ENCODE peak calls at places on chromosome 13, in four cellular contexts. One of them, this sample, is unnamed.

GRCh38 chr13:52849727-52850395 is 1.4 kb upstream of the PCDH8 start:
- DNase-seq in lower lobe of right lung: no peak
- DNase-seq in lung: no peak
- DNase-seq in neural progenitor cell: peak; percentile 40
- DNase-seq in this sample: no peak

GRCh38 chr13:55517312-55517711 is 1623.4 kb upstream of the PRR20A start:
- DNase-seq in lower lobe of right lung: no peak
- DNase-seq in lung: no peak
- DNase-seq in neural progenitor cell: peak; percentile 28
- DNase-seq in this sample: no peak

GRCh38 chr13:107835339-107836018 is 379.9 kb downstream of the LIG4 start:
- DNase-seq in lower lobe of right lung: no peak
- DNase-seq in neural progenitor cell: no peak
- DNase-seq in lung: no peak
- DNase-seq in this sample: no peak

GRCh38 chr13:71149498-71150363 is 717.3 kb downstream of the DACH1 start:
- DNase-seq in neural progenitor cell: no peak
- DNase-seq in lung: no peak
- DNase-seq in lower lobe of right lung: no peak
- DNase-seq in this sample: no peak

GRCh38 chr13:90222758-90223157 is 1124.7 kb upstream of the MIR17HG start:
- DNase-seq in lung: no peak
- DNase-seq in neural progenitor cell: no peak
- DNase-seq in lower lobe of right lung: no peak
- DNase-seq in this sample: no peak

GRCh38 chr13:79770056-79770455 is 289.1 kb downstream of the NDFIP2 start:
- DNase-seq in neural progenitor cell: no peak
- DNase-seq in lung: no peak
- DNase-seq in lower lobe of right lung: no peak
- DNase-seq in this sample: no peak

GRCh38 chr13:72521965-72522661 is 205.3 kb downstream of the MZT1 start:
- DNase-seq in lung: no peak
- DNase-seq in neural progenitor cell: no peak
- DNase-seq in lower lobe of right lung: no peak
- DNase-seq in this sample: no peak

GRCh38 chr13:73223372-73223781 is 164.6 kb downstream of the KLF5 start:
- DNase-seq in neural progenitor cell: no peak
- DNase-seq in lower lobe of right lung: no peak
- DNase-seq in lung: no peak
- DNase-seq in this sample: no peak

GRCh38 chr13:75402787-75403186 is 79.2 kb downstream of the TBC1D4 start:
- DNase-seq in lower lobe of right lung: no peak
- DNase-seq in lung: no peak
- DNase-seq in neural progenitor cell: peak; percentile 3
- DNase-seq in this sample: no peak

GRCh38 chr13:81394605-81395004 is 1053.7 kb upstream of the SPRY2 start:
- DNase-seq in lung: no peak
- DNase-seq in neural progenitor cell: no peak
- DNase-seq in lower lobe of right lung: no peak
- DNase-seq in this sample: no peak

GRCh38 chr13:63208811-63209210 is 1793.2 kb upstream of the PCDH20 start:
- DNase-seq in neural progenitor cell: no peak
- DNase-seq in lower lobe of right lung: no peak
- DNase-seq in lung: no peak
- DNase-seq in this sample: no peak

GRCh38 chr13:111637365-111637764 is 316.9 kb downstream of the TEX29 start:
- DNase-seq in neural progenitor cell: no peak
- DNase-seq in lower lobe of right lung: no peak
- DNase-seq in lung: no peak
- DNase-seq in this sample: peak; percentile 60

GRCh38 chr13:99856021-99856420 is 115.5 kb downstream of the ZIC5 start:
- DNase-seq in lung: no peak
- DNase-seq in lower lobe of right lung: no peak
- DNase-seq in neural progenitor cell: no peak
- DNase-seq in this sample: no peak

GRCh38 chr13:20565120-20565736 is 1.7 kb upstream of the IFT88 start:
- DNase-seq in lower lobe of right lung: no peak
- DNase-seq in lung: no peak
- DNase-seq in neural progenitor cell: no peak
- DNase-seq in this sample: no peak

GRCh38 chr13:20230913-20231838 is 943 bp downstream of the GJB6 start:
- DNase-seq in lower lobe of right lung: no peak
- DNase-seq in lung: no peak
- DNase-seq in neural progenitor cell: peak; percentile 17
- DNase-seq in this sample: no peak

GRCh38 chr13:53408847-53409568 is 380.4 kb downstream of the OLFM4 start:
- DNase-seq in lower lobe of right lung: no peak
- DNase-seq in lung: no peak
- DNase-seq in neural progenitor cell: no peak
- DNase-seq in this sample: no peak

GRCh38 chr13:54511356-54511755 is 1482.7 kb downstream of the OLFM4 start:
- DNase-seq in lower lobe of right lung: no peak
- DNase-seq in neural progenitor cell: no peak
- DNase-seq in lung: no peak
- DNase-seq in this sample: no peak

GRCh38 chr13:105037064-105037463 is 1498.4 kb downstream of the EFNB2 start:
- DNase-seq in lung: no peak
- DNase-seq in lower lobe of right lung: no peak
- DNase-seq in neural progenitor cell: no peak
- DNase-seq in this sample: no peak

GRCh38 chr13:109687559-109688448 is 98.6 kb downstream of the IRS2 start:
- DNase-seq in lung: no peak
- DNase-seq in neural progenitor cell: peak; percentile 63
- DNase-seq in lower lobe of right lung: no peak
- DNase-seq in this sample: no peak

GRCh38 chr13:26785845-26786630 is 25.5 kb upstream of the GPR12 start:
- DNase-seq in neural progenitor cell: peak; percentile 30
- DNase-seq in lower lobe of right lung: no peak
- DNase-seq in lung: peak; percentile 46
- DNase-seq in this sample: no peak

GRCh38 chr13:20148501-20149183 is 12.2 kb downstream of the GJA3 start:
- DNase-seq in neural progenitor cell: no peak
- DNase-seq in lung: no peak
- DNase-seq in lower lobe of right lung: no peak
- DNase-seq in this sample: peak; percentile 76

GRCh38 chr13:30818323-30818960 is 83.1 kb downstream of the ALOX5AP start:
- DNase-seq in neural progenitor cell: no peak
- DNase-seq in lung: peak; percentile 41
- DNase-seq in lower lobe of right lung: no peak
- DNase-seq in this sample: no peak

GRCh38 chr13:48585456-48585840 is 52.6 kb upstream of the RCBTB2 start:
- DNase-seq in lung: peak; percentile 15
- DNase-seq in lower lobe of right lung: no peak
- DNase-seq in neural progenitor cell: peak; percentile 68
- DNase-seq in this sample: no peak

GRCh38 chr13:111599791-111600190 is 279.3 kb downstream of the TEX29 start:
- DNase-seq in lung: no peak
- DNase-seq in lower lobe of right lung: no peak
- DNase-seq in neural progenitor cell: no peak
- DNase-seq in this sample: no peak

GRCh38 chr13:70568571-70568970 is 460.3 kb upstream of the KLHL1 start:
- DNase-seq in neural progenitor cell: peak; percentile 53
- DNase-seq in lower lobe of right lung: no peak
- DNase-seq in lung: no peak
- DNase-seq in this sample: no peak

GRCh38 chr13:111344471-111345191 is 24.2 kb downstream of the TEX29 start:
- DNase-seq in neural progenitor cell: peak; percentile 91
- DNase-seq in lung: peak; percentile 77
- DNase-seq in lower lobe of right lung: peak; percentile 89
- DNase-seq in this sample: peak; percentile 77

GRCh38 chr13:21079761-21080730 is 18.7 kb upstream of the LATS2 start:
- DNase-seq in lower lobe of right lung: no peak
- DNase-seq in lung: no peak
- DNase-seq in neural progenitor cell: no peak
- DNase-seq in this sample: peak; percentile 66

GRCh38 chr13:24892844-24893243 is 128.9 kb downstream of the RNF17 start:
- DNase-seq in lung: no peak
- DNase-seq in neural progenitor cell: no peak
- DNase-seq in lower lobe of right lung: no peak
- DNase-seq in this sample: no peak

GRCh38 chr13:96994030-96994848 is at the start of gene OXGR1:
- DNase-seq in lower lobe of right lung: peak; percentile 46
- DNase-seq in neural progenitor cell: peak; percentile 36
- DNase-seq in lung: no peak
- DNase-seq in this sample: no peak

GRCh38 chr13:26168276-26168814 is 53.8 kb downstream of the RNF6 start:
- DNase-seq in lower lobe of right lung: no peak
- DNase-seq in neural progenitor cell: no peak
- DNase-seq in lung: no peak
- DNase-seq in this sample: no peak

GRCh38 chr13:94464771-94465170 is 14.7 kb downstream of the DCT start:
- DNase-seq in lung: no peak
- DNase-seq in neural progenitor cell: no peak
- DNase-seq in lower lobe of right lung: no peak
- DNase-seq in this sample: no peak

GRCh38 chr13:112996671-112997091 is 27.7 kb downstream of the MCF2L start:
- DNase-seq in lung: no peak
- DNase-seq in neural progenitor cell: no peak
- DNase-seq in lower lobe of right lung: no peak
- DNase-seq in this sample: no peak

GRCh38 chr13:113545455-113545930 is 39.1 kb upstream of the TFDP1 start:
- DNase-seq in lower lobe of right lung: peak; percentile 45
- DNase-seq in neural progenitor cell: no peak
- DNase-seq in lung: no peak
- DNase-seq in this sample: no peak

GRCh38 chr13:107144432-107144831 is 576.5 kb upstream of the ARGLU1 start:
- DNase-seq in lung: no peak
- DNase-seq in neural progenitor cell: no peak
- DNase-seq in lower lobe of right lung: no peak
- DNase-seq in this sample: no peak

GRCh38 chr13:112688560-112689497 is 1.0 kb upstream of the ATP11A start:
- DNase-seq in lung: peak; percentile 90
- DNase-seq in lower lobe of right lung: peak; percentile 89
- DNase-seq in neural progenitor cell: peak; percentile 58
- DNase-seq in this sample: no peak

GRCh38 chr13:90709329-90709728 is 638.2 kb upstream of the MIR17HG start:
- DNase-seq in lower lobe of right lung: no peak
- DNase-seq in neural progenitor cell: no peak
- DNase-seq in lung: no peak
- DNase-seq in this sample: no peak

GRCh38 chr13:44280461-44280860 is 93.2 kb upstream of the SERP2 start:
- DNase-seq in lower lobe of right lung: no peak
- DNase-seq in lung: no peak
- DNase-seq in neural progenitor cell: no peak
- DNase-seq in this sample: no peak

GRCh38 chr13:44278164-44278563 is 95.5 kb upstream of the SERP2 start:
- DNase-seq in neural progenitor cell: no peak
- DNase-seq in lung: no peak
- DNase-seq in lower lobe of right lung: no peak
- DNase-seq in this sample: no peak

GRCh38 chr13:44281252-44282000 is 92.2 kb upstream of the SERP2 start:
- DNase-seq in lung: no peak
- DNase-seq in neural progenitor cell: no peak
- DNase-seq in lower lobe of right lung: no peak
- DNase-seq in this sample: no peak

DNA sequence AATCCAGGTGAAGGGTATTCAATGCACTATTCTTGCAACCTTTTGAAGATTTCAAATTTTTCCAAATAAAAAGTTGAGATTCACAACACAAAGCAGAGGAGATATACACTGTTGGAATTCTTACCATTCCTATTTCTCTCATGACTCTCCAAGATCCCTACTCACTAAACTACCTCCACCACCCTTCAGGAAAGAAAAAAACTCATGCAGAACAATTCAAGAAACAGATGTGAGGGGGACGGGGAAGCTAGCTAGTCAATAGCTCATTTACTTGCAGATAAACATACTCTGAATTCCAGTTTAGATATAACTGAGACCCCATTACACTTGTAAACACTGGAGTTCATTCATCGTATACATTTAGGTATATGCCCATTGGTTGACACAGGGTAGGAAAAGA is 90.0 kb upstream of the SERP2 start:
- DNase-seq in lower lobe of right lung: no peak
- DNase-seq in lung: no peak
- DNase-seq in neural progenitor cell: no peak
- DNase-seq in this sample: no peak
- TF ChIP-seq CTCF in lower lobe of right lung: no peak
- TF ChIP-seq CTCF in lung: no peak
- TF ChIP-seq CTCF in neural progenitor cell: no peak
- TF ChIP-seq CTCF in this sample: no peak

DNA sequence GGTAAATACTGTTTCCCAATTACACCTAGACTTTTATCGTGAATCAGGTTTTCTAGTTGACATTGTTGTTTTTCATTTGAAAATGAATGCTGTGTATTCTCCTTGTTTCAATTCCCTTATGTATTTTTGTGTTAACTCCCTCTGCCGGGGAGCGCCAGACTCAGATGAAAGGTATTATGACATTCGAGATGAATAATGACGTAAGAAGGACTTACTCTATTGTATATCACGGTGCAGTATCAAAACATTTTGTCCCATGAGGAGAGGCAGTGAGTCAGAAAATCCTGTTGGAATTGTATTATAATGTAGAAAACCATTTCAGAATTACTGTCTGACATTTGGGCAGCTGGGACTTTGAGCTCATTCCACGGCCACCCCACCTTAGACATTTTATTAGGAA is 61.6 kb downstream of the LRCH1 start:
- DNase-seq in neural progenitor cell: no peak
- DNase-seq in lower lobe of right lung: no peak
- DNase-seq in lung: no peak
- DNase-seq in this sample: no peak
- TF ChIP-seq CTCF in neural progenitor cell: no peak
- TF ChIP-seq CTCF in lower lobe of right lung: no peak
- TF ChIP-seq CTCF in lung: no peak
- TF ChIP-seq CTCF in this sample: no peak

DNA sequence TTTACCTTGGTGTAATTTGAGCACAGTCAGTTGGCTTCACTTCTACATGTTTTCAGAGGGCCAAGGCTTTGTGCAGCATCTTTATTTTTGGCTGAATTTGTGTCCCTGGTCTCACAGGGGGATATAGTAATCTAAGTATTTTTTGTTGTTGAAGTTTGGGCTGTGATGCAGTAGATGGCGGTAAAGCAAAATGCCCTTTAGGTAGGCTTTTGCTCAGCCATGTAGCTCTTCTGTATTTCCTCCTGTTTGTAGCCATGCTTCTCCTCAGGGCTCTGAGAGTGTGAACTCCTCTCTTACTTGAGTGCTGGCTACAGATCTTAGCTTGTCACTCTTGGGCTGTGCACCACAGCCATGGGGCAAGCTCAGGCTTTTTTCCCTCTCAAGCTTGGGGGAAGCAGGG is 328.6 kb downstream of the SLITRK5 start:
- DNase-seq in lower lobe of right lung: no peak
- DNase-seq in neural progenitor cell: no peak
- DNase-seq in lung: no peak
- DNase-seq in this sample: no peak
- TF ChIP-seq CTCF in lower lobe of right lung: no peak
- TF ChIP-seq CTCF in neural progenitor cell: no peak
- TF ChIP-seq CTCF in lung: no peak
- TF ChIP-seq CTCF in this sample: peak; percentile 37

DNA sequence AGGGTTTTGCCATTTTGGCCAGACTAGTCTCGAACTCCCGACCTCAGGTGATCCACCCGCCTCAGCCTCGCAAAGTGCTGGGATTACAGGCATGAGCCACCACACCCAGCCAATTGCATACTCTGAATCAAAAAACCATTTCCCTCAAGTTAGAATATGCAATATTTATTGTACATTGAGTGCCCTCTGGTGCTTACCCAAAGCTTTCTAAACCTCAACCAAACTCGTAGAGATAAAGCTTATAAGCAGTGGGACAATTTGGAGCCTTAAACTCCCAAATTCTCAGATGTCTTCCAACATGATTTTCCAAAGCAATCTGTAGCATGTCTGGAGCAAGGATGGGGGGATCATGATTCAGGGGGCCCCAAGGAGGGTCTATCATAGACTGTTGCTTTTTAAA is 22.4 kb downstream of the RFXAP start:
- DNase-seq in neural progenitor cell: no peak
- DNase-seq in lung: no peak
- DNase-seq in lower lobe of right lung: no peak
- DNase-seq in this sample: no peak
- TF ChIP-seq CTCF in neural progenitor cell: no peak
- TF ChIP-seq CTCF in lung: no peak
- TF ChIP-seq CTCF in lower lobe of right lung: no peak
- TF ChIP-seq CTCF in this sample: no peak

This sample was measured in osteocyte.